ENCODE peak calls at places on chromosomes 4 and X, in nine cellular contexts. H is stimulated activated CD4-positive, alpha-beta T cell treated with anti-CD3 and anti-CD28 coated beads, Interleukin-12 subunit alpha, Interleukin-12 subunit beta, amount 100 ng/mL, for 24 hours; W is stimulated activated CD8-positive, alpha-beta memory T cell treated with anti-CD3 and anti-CD28 coated beads, Interleukin-2, amount 100 ng/mL, for 48 hours; Q is body of pancreas; Y is NCI-H446; D is ureter; U is HT1080; K is fibroblast of the conjunctiva; R is CD4-positive, alpha-beta T cell. A is an unnamed sample.
A peak's percentile ranks its signal among the peaks of the same experiment; 100 is the strongest.

GRCh38 chrX:1072637-1073377 is 139.6 kb downstream of the CRLF2 start:
- DNase-seq in H (no peak), W (no peak), Q (no peak), Y (no peak), D (no peak), U (no peak), K (no peak), R (no peak), A (no peak)

GRCh38 chr4:129342820-129343219 is 246.9 kb downstream of the C4orf33 start:
- DNase-seq in H (no peak), W (no peak), Q (no peak), Y (no peak), D (no peak), U (peak; percentile 75), K (peak; percentile 61), R (no peak), A (no peak)

GRCh38 chrX:46294234-46294633 is 251.0 kb downstream of the ZNF674 start:
- DNase-seq in H (no peak), W (no peak), Q (no peak), Y (no peak), D (no peak), U (peak; percentile 0), K (no peak), R (no peak), A (no peak)

GRCh38 chrX:16445166-16445752 is 204.7 kb upstream of the S100G start:
- DNase-seq in H (peak; percentile 3), W (peak; percentile 9), Q (peak; percentile 11), Y (peak; percentile 5), D (no peak), U (peak; percentile 11), K (no peak), R (peak; percentile 5), A (peak; percentile 39)

GRCh38 chr4:35963969-35964515 is 280.3 kb downstream of the ARAP2 start:
- DNase-seq in H (no peak), W (no peak), Q (no peak), Y (no peak), D (no peak), U (peak; percentile 52), K (no peak), R (no peak), A (no peak)

GRCh38 chr4:109798866-109799265 is 2.9 kb downstream of the CFI start:
- DNase-seq in H (no peak), W (no peak), Q (no peak), Y (no peak), D (no peak), U (no peak), K (no peak), R (no peak), A (no peak)

GRCh38 chr4:5204781-5205180 is 153.5 kb downstream of the STK32B start:
- DNase-seq in H (no peak), W (no peak), Q (no peak), Y (no peak), D (no peak), U (no peak), K (no peak), R (no peak), A (no peak)

GRCh38 chr4:148239406-148239805 is 202.8 kb downstream of the NR3C2 start:
- DNase-seq in H (no peak), W (no peak), Q (no peak), Y (peak; percentile 55), D (no peak), U (no peak), K (no peak), R (no peak), A (no peak)

GRCh38 chr4:147782087-147782781 is 50.3 kb downstream of the ARHGAP10 start:
- DNase-seq in H (no peak), W (no peak), Q (no peak), Y (peak; percentile 17), D (no peak), U (peak; percentile 41), K (no peak), R (no peak), A (no peak)

GRCh38 chr4:122712782-122713181 is 19.7 kb upstream of the BBS12 start:
- DNase-seq in H (no peak), W (no peak), Q (no peak), Y (no peak), D (no peak), U (peak; percentile 35), K (no peak), R (no peak), A (no peak)

GRCh38 chr4:47519239-47519883 is 34.3 kb downstream of the ATP10D start:
- DNase-seq in H (no peak), W (no peak), Q (no peak), Y (no peak), D (no peak), U (peak; percentile 76), K (no peak), R (no peak), A (no peak)

GRCh38 chr4:124061413-124061812 is 651.1 kb downstream of the ANKRD50 start:
- DNase-seq in H (no peak), W (no peak), Q (no peak), Y (no peak), D (no peak), U (peak; percentile 24), K (peak; percentile 65), R (no peak), A (no peak)

GRCh38 chr4:121958777-121959176 is 6.9 kb upstream of the TRPC3 start:
- DNase-seq in H (no peak), W (no peak), Q (no peak), Y (no peak), D (no peak), U (no peak), K (no peak), R (no peak), A (no peak)

GRCh38 chrX:45322382-45322781 is 121.7 kb upstream of the DIPK2B start:
- DNase-seq in H (no peak), W (no peak), Q (peak; percentile 38), Y (peak; percentile 49), D (peak; percentile 50), U (peak; percentile 77), K (peak; percentile 74), R (no peak), A (peak; percentile 44)

GRCh38 chr4:26859762-26860156 is 882 bp upstream of the STIM2 start:
- DNase-seq in H (no peak), W (no peak), Q (no peak), Y (no peak), D (no peak), U (no peak), K (no peak), R (no peak), A (no peak)

GRCh38 chrX:33211356-33212254 is at the start of gene DMD:
- DNase-seq in H (no peak), W (no peak), Q (peak; percentile 17), Y (no peak), D (peak; percentile 52), U (peak; percentile 34), K (peak; percentile 61), R (no peak), A (no peak)

GRCh38 chr4:106329027-106329618 is 12.8 kb downstream of the AIMP1 start:
- DNase-seq in H (no peak), W (no peak), Q (no peak), Y (peak; percentile 3), D (no peak), U (peak; percentile 41), K (no peak), R (no peak), A (no peak)

GRCh38 chr4:35772291-35772690 is 472.0 kb downstream of the ARAP2 start:
- DNase-seq in H (no peak), W (no peak), Q (no peak), Y (no peak), D (no peak), U (peak; percentile 92), K (no peak), R (no peak), A (no peak)

A was measured in stomach.